ENCODE peak calls at places on chromosomes 4 and X, in seven cellular contexts. One of them, this sample, is unnamed.

GRCh38 chrX:110359273-110359672 is 625 bp downstream of the RTL9 start:
- DNase-seq in gastrocnemius medialis: no peak
- DNase-seq in WTC11: no peak
- DNase-seq in kidney glomerular epithelial cell: no peak
- DNase-seq in type B pancreatic cell: no peak
- DNase-seq in LHCN-M2: no peak
- DNase-seq in neural progenitor cell: no peak
- DNase-seq in this sample: peak; percentile 82

GRCh38 chr4:138562544-138562961 is 320.4 kb upstream of the SLC7A11 start:
- DNase-seq in gastrocnemius medialis: no peak
- DNase-seq in WTC11: no peak
- DNase-seq in kidney glomerular epithelial cell: no peak
- DNase-seq in type B pancreatic cell: no peak
- DNase-seq in LHCN-M2: peak; percentile 45
- DNase-seq in neural progenitor cell: no peak
- DNase-seq in this sample: no peak

GRCh38 chrX:72262077-72262476 is 15.0 kb downstream of the RPS4X start:
- DNase-seq in gastrocnemius medialis: no peak
- DNase-seq in WTC11: no peak
- DNase-seq in kidney glomerular epithelial cell: no peak
- DNase-seq in type B pancreatic cell: no peak
- DNase-seq in LHCN-M2: no peak
- DNase-seq in neural progenitor cell: no peak
- DNase-seq in this sample: no peak

GRCh38 chrX:39613508-39613921 is 484.2 kb downstream of the BCOR start:
- DNase-seq in gastrocnemius medialis: no peak
- DNase-seq in WTC11: peak; percentile 46
- DNase-seq in kidney glomerular epithelial cell: peak; percentile 52
- DNase-seq in type B pancreatic cell: peak; percentile 72
- DNase-seq in LHCN-M2: peak; percentile 16
- DNase-seq in neural progenitor cell: peak; percentile 88
- DNase-seq in this sample: no peak

GRCh38 chr4:113683143-113683542 is 78.4 kb downstream of the CAMK2D start:
- DNase-seq in gastrocnemius medialis: no peak
- DNase-seq in WTC11: no peak
- DNase-seq in kidney glomerular epithelial cell: no peak
- DNase-seq in type B pancreatic cell: no peak
- DNase-seq in LHCN-M2: no peak
- DNase-seq in neural progenitor cell: no peak
- DNase-seq in this sample: no peak

GRCh38 chrX:134753185-134754008 is 95.1 kb upstream of the PLAC1 start:
- DNase-seq in gastrocnemius medialis: no peak
- DNase-seq in WTC11: no peak
- DNase-seq in kidney glomerular epithelial cell: peak; percentile 3
- DNase-seq in type B pancreatic cell: no peak
- DNase-seq in LHCN-M2: peak; percentile 76
- DNase-seq in neural progenitor cell: no peak
- DNase-seq in this sample: no peak

GRCh38 chr4:118803253-118803652 is 32.7 kb downstream of the SEC24D start:
- DNase-seq in gastrocnemius medialis: no peak
- DNase-seq in WTC11: no peak
- DNase-seq in kidney glomerular epithelial cell: no peak
- DNase-seq in type B pancreatic cell: no peak
- DNase-seq in LHCN-M2: no peak
- DNase-seq in neural progenitor cell: no peak
- DNase-seq in this sample: no peak

GRCh38 chrX:13658602-13659001 is 5.7 kb downstream of the TCEANC start:
- DNase-seq in gastrocnemius medialis: no peak
- DNase-seq in WTC11: no peak
- DNase-seq in kidney glomerular epithelial cell: peak; percentile 2
- DNase-seq in type B pancreatic cell: no peak
- DNase-seq in LHCN-M2: peak; percentile 45
- DNase-seq in neural progenitor cell: peak; percentile 44
- DNase-seq in this sample: no peak

GRCh38 chrX:153408871-153409351 is 2.4 kb upstream of the ZFP92 start:
- DNase-seq in gastrocnemius medialis: no peak
- DNase-seq in WTC11: no peak
- DNase-seq in kidney glomerular epithelial cell: no peak
- DNase-seq in type B pancreatic cell: no peak
- DNase-seq in LHCN-M2: no peak
- DNase-seq in neural progenitor cell: no peak
- DNase-seq in this sample: no peak

GRCh38 chr4:15162465-15163283 is 160.4 kb downstream of the CPEB2 start:
- DNase-seq in gastrocnemius medialis: no peak
- DNase-seq in WTC11: no peak
- DNase-seq in kidney glomerular epithelial cell: peak; percentile 58
- DNase-seq in type B pancreatic cell: no peak
- DNase-seq in LHCN-M2: peak; percentile 51
- DNase-seq in neural progenitor cell: no peak
- DNase-seq in this sample: no peak

GRCh38 chr4:169209388-169209883 is 61.3 kb downstream of the SH3RF1 start:
- DNase-seq in gastrocnemius medialis: no peak
- DNase-seq in WTC11: no peak
- DNase-seq in kidney glomerular epithelial cell: no peak
- DNase-seq in type B pancreatic cell: no peak
- DNase-seq in LHCN-M2: no peak
- DNase-seq in neural progenitor cell: no peak
- DNase-seq in this sample: no peak

GRCh38 chr4:169236901-169237626 is 33.7 kb downstream of the SH3RF1 start:
- DNase-seq in gastrocnemius medialis: peak; percentile 26
- DNase-seq in WTC11: no peak
- DNase-seq in kidney glomerular epithelial cell: no peak
- DNase-seq in type B pancreatic cell: no peak
- DNase-seq in LHCN-M2: no peak
- DNase-seq in neural progenitor cell: no peak
- DNase-seq in this sample: no peak

GRCh38 chr4:152014280-152014679 is 253.5 kb upstream of the GATB start:
- DNase-seq in gastrocnemius medialis: no peak
- DNase-seq in WTC11: no peak
- DNase-seq in kidney glomerular epithelial cell: no peak
- DNase-seq in type B pancreatic cell: no peak
- DNase-seq in LHCN-M2: no peak
- DNase-seq in neural progenitor cell: no peak
- DNase-seq in this sample: no peak

GRCh38 chrX:56733459-56734046 is 4.5 kb downstream of the NBDY start:
- DNase-seq in gastrocnemius medialis: no peak
- DNase-seq in WTC11: peak; percentile 39
- DNase-seq in kidney glomerular epithelial cell: peak; percentile 6
- DNase-seq in type B pancreatic cell: no peak
- DNase-seq in LHCN-M2: peak; percentile 54
- DNase-seq in neural progenitor cell: peak; percentile 73
- DNase-seq in this sample: no peak

GRCh38 chr4:24557036-24558022 is 27.0 kb downstream of the DHX15 start:
- DNase-seq in gastrocnemius medialis: no peak
- DNase-seq in WTC11: no peak
- DNase-seq in kidney glomerular epithelial cell: no peak
- DNase-seq in type B pancreatic cell: no peak
- DNase-seq in LHCN-M2: no peak
- DNase-seq in neural progenitor cell: no peak
- DNase-seq in this sample: peak; percentile 22

GRCh38 chr4:98657531-98658286 is 702 bp downstream of the TSPAN5 start:
- DNase-seq in gastrocnemius medialis: peak; percentile 21
- DNase-seq in WTC11: peak; percentile 28
- DNase-seq in kidney glomerular epithelial cell: peak; percentile 63
- DNase-seq in type B pancreatic cell: no peak
- DNase-seq in LHCN-M2: peak; percentile 87
- DNase-seq in neural progenitor cell: peak; percentile 72
- DNase-seq in this sample: peak; percentile 61

GRCh38 chrX:35076061-35076460 is 133.5 kb downstream of the FAM47B start:
- DNase-seq in gastrocnemius medialis: no peak
- DNase-seq in WTC11: peak; percentile 9
- DNase-seq in kidney glomerular epithelial cell: no peak
- DNase-seq in type B pancreatic cell: no peak
- DNase-seq in LHCN-M2: no peak
- DNase-seq in neural progenitor cell: peak; percentile 4
- DNase-seq in this sample: no peak

GRCh38 chr4:86939737-86940141 is 4.9 kb downstream of the AFF1 start:
- DNase-seq in gastrocnemius medialis: no peak
- DNase-seq in WTC11: no peak
- DNase-seq in kidney glomerular epithelial cell: no peak
- DNase-seq in type B pancreatic cell: no peak
- DNase-seq in LHCN-M2: no peak
- DNase-seq in neural progenitor cell: no peak
- DNase-seq in this sample: no peak

GRCh38 chrX:96551320-96551872 is 133.2 kb upstream of the DIAPH2 start:
- DNase-seq in gastrocnemius medialis: no peak
- DNase-seq in WTC11: no peak
- DNase-seq in kidney glomerular epithelial cell: no peak
- DNase-seq in type B pancreatic cell: no peak
- DNase-seq in LHCN-M2: no peak
- DNase-seq in neural progenitor cell: no peak
- DNase-seq in this sample: no peak

This sample was measured in foreskin melanocyte.